ENCODE peak calls at places on chromosomes 7 and 10, in eight cellular contexts. One of them, this sample, is unnamed.

GRCh38 chr7:69871213-69871885 is 273.1 kb downstream of the AUTS2 start:
- DNase-seq in tibial nerve: no peak
- DNase-seq in fibroblast of lung: peak; percentile 94
- DNase-seq in CD8-positive, alpha-beta memory T cell: no peak
- DNase-seq in PC-9: no peak
- DNase-seq in SJSA1: peak; percentile 10
- DNase-seq in MM.1S: no peak
- DNase-seq in WERI-Rb-1: no peak
- DNase-seq in this sample: no peak

GRCh38 chr10:87524296-87524695 is 19.6 kb downstream of the MINPP1 start:
- DNase-seq in tibial nerve: no peak
- DNase-seq in fibroblast of lung: no peak
- DNase-seq in CD8-positive, alpha-beta memory T cell: no peak
- DNase-seq in PC-9: no peak
- DNase-seq in SJSA1: no peak
- DNase-seq in MM.1S: no peak
- DNase-seq in WERI-Rb-1: no peak
- DNase-seq in this sample: no peak

GRCh38 chr10:30134546-30134945 is 75.2 kb upstream of the JCAD start:
- DNase-seq in tibial nerve: no peak
- DNase-seq in fibroblast of lung: no peak
- DNase-seq in CD8-positive, alpha-beta memory T cell: no peak
- DNase-seq in PC-9: no peak
- DNase-seq in SJSA1: no peak
- DNase-seq in MM.1S: no peak
- DNase-seq in WERI-Rb-1: no peak
- DNase-seq in this sample: no peak

GRCh38 chr7:96321670-96322372 is at the start of gene SLC25A13:
- DNase-seq in tibial nerve: peak; percentile 81
- DNase-seq in fibroblast of lung: peak; percentile 79
- DNase-seq in CD8-positive, alpha-beta memory T cell: peak; percentile 41
- DNase-seq in PC-9: peak; percentile 82
- DNase-seq in SJSA1: peak; percentile 86
- DNase-seq in MM.1S: peak; percentile 89
- DNase-seq in WERI-Rb-1: peak; percentile 92
- DNase-seq in this sample: peak; percentile 88

GRCh38 chr7:17176633-17177032 is 121.8 kb upstream of the AHR start:
- DNase-seq in tibial nerve: no peak
- DNase-seq in fibroblast of lung: no peak
- DNase-seq in CD8-positive, alpha-beta memory T cell: no peak
- DNase-seq in PC-9: no peak
- DNase-seq in SJSA1: no peak
- DNase-seq in MM.1S: no peak
- DNase-seq in WERI-Rb-1: no peak
- DNase-seq in this sample: no peak

GRCh38 chr7:157441023-157441399 is 104.2 kb downstream of the DNAJB6 start:
- DNase-seq in tibial nerve: no peak
- DNase-seq in fibroblast of lung: no peak
- DNase-seq in CD8-positive, alpha-beta memory T cell: no peak
- DNase-seq in PC-9: no peak
- DNase-seq in SJSA1: no peak
- DNase-seq in MM.1S: no peak
- DNase-seq in WERI-Rb-1: no peak
- DNase-seq in this sample: no peak

GRCh38 chr7:84245831-84246230 is 51.2 kb upstream of the SEMA3A start:
- DNase-seq in tibial nerve: no peak
- DNase-seq in fibroblast of lung: no peak
- DNase-seq in CD8-positive, alpha-beta memory T cell: no peak
- DNase-seq in PC-9: no peak
- DNase-seq in SJSA1: no peak
- DNase-seq in MM.1S: no peak
- DNase-seq in WERI-Rb-1: no peak
- DNase-seq in this sample: no peak

GRCh38 chr7:98992076-98992475 is 113.7 kb downstream of the TRRAP start:
- DNase-seq in tibial nerve: no peak
- DNase-seq in fibroblast of lung: no peak
- DNase-seq in CD8-positive, alpha-beta memory T cell: no peak
- DNase-seq in PC-9: no peak
- DNase-seq in SJSA1: no peak
- DNase-seq in MM.1S: no peak
- DNase-seq in WERI-Rb-1: no peak
- DNase-seq in this sample: no peak

GRCh38 chr7:41130596-41131236 is 572.2 kb downstream of the INHBA start:
- DNase-seq in tibial nerve: no peak
- DNase-seq in fibroblast of lung: no peak
- DNase-seq in CD8-positive, alpha-beta memory T cell: no peak
- DNase-seq in PC-9: no peak
- DNase-seq in SJSA1: no peak
- DNase-seq in MM.1S: no peak
- DNase-seq in WERI-Rb-1: no peak
- DNase-seq in this sample: no peak

GRCh38 chr7:88801046-88801445 is 5.5 kb upstream of the TEX47 start:
- DNase-seq in tibial nerve: no peak
- DNase-seq in fibroblast of lung: no peak
- DNase-seq in CD8-positive, alpha-beta memory T cell: no peak
- DNase-seq in PC-9: no peak
- DNase-seq in SJSA1: no peak
- DNase-seq in MM.1S: no peak
- DNase-seq in WERI-Rb-1: no peak
- DNase-seq in this sample: no peak

GRCh38 chr10:10730644-10731043 is 287.0 kb upstream of the CELF2 start:
- DNase-seq in tibial nerve: no peak
- DNase-seq in fibroblast of lung: no peak
- DNase-seq in CD8-positive, alpha-beta memory T cell: no peak
- DNase-seq in PC-9: no peak
- DNase-seq in SJSA1: no peak
- DNase-seq in MM.1S: no peak
- DNase-seq in WERI-Rb-1: no peak
- DNase-seq in this sample: no peak

GRCh38 chr10:86693721-86694369 is 25.5 kb downstream of the LDB3 start:
- DNase-seq in tibial nerve: peak; percentile 54
- DNase-seq in fibroblast of lung: peak; percentile 43
- DNase-seq in CD8-positive, alpha-beta memory T cell: peak; percentile 18
- DNase-seq in PC-9: no peak
- DNase-seq in SJSA1: peak; percentile 71
- DNase-seq in MM.1S: peak; percentile 25
- DNase-seq in WERI-Rb-1: peak; percentile 71
- DNase-seq in this sample: peak; percentile 62

DNA sequence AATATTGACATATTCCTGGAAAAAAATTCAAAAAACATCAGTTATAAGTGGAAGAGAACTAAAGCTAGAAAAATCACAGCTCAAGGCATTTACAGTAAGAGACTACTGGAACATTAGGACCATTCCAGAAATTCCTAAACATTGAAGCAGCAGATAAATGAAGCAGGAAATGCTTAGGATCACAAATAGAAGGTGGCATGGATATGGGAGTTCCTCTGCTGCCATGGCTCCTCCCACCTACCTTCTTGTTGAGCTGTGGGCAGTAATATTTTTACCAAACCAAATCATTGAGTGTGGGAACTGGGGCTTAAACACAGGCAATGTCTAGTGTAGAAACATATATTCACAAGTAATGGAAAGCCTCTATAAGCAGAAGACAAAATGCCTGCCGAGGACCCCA is 292.8 kb downstream of the ANKRD7 start:
- DNase-seq in tibial nerve: no peak
- DNase-seq in fibroblast of lung: peak; percentile 40
- DNase-seq in CD8-positive, alpha-beta memory T cell: no peak
- DNase-seq in PC-9: no peak
- DNase-seq in SJSA1: no peak
- DNase-seq in MM.1S: no peak
- DNase-seq in WERI-Rb-1: no peak
- DNase-seq in this sample: no peak
- H3K4me3 ChIP-seq in tibial nerve: no peak overlapping the region
- H3K4me3 ChIP-seq in fibroblast of lung: no peak overlapping the region
- H3K4me3 ChIP-seq in CD8-positive, alpha-beta memory T cell: no peak overlapping the region
- H3K4me3 ChIP-seq in PC-9: no peak overlapping the region
- H3K4me3 ChIP-seq in SJSA1: no peak overlapping the region
- H3K4me3 ChIP-seq in MM.1S: no peak overlapping the region
- H3K4me3 ChIP-seq in WERI-Rb-1: no peak overlapping the region
- H3K4me3 ChIP-seq in this sample: no peak overlapping the region

GRCh38 chr7:28731092-28731491 is 227.0 kb downstream of the TRIL start:
- DNase-seq in tibial nerve: no peak
- DNase-seq in fibroblast of lung: no peak
- DNase-seq in CD8-positive, alpha-beta memory T cell: no peak
- DNase-seq in PC-9: no peak
- DNase-seq in SJSA1: no peak
- DNase-seq in MM.1S: no peak
- DNase-seq in WERI-Rb-1: no peak
- DNase-seq in this sample: no peak

GRCh38 chr7:28732037-28732869 is 225.9 kb downstream of the TRIL start:
- DNase-seq in tibial nerve: peak; percentile 64
- DNase-seq in fibroblast of lung: peak; percentile 61
- DNase-seq in CD8-positive, alpha-beta memory T cell: no peak
- DNase-seq in PC-9: no peak
- DNase-seq in SJSA1: peak; percentile 30
- DNase-seq in MM.1S: no peak
- DNase-seq in WERI-Rb-1: no peak
- DNase-seq in this sample: peak; percentile 29

GRCh38 chr7:28726563-28726962 is 231.6 kb downstream of the TRIL start:
- DNase-seq in tibial nerve: no peak
- DNase-seq in fibroblast of lung: no peak
- DNase-seq in CD8-positive, alpha-beta memory T cell: no peak
- DNase-seq in PC-9: no peak
- DNase-seq in SJSA1: no peak
- DNase-seq in MM.1S: no peak
- DNase-seq in WERI-Rb-1: no peak
- DNase-seq in this sample: no peak

GRCh38 chr7:28729685-28730084 is 228.4 kb downstream of the TRIL start:
- DNase-seq in tibial nerve: no peak
- DNase-seq in fibroblast of lung: peak; percentile 59
- DNase-seq in CD8-positive, alpha-beta memory T cell: no peak
- DNase-seq in PC-9: no peak
- DNase-seq in SJSA1: no peak
- DNase-seq in MM.1S: no peak
- DNase-seq in WERI-Rb-1: no peak
- DNase-seq in this sample: no peak

DNA sequence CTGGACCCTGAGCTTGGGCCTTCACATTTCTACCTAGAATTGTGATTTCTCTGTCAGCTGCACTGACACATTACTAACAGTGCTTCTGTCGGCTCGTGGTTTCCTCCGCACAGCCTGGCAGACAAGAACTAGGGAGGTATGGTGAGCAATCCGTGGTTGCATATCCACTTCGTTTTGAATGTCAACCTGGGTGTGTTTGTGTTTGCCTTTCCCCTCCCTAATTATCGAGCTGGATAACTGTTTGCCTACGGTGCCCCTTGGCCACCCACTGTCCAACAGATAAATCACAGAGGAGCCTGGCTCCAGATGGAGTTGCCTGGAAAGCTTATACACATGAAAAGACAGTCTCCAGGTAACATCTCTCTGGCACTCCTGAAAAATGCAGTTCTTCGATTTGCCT is 228.9 kb downstream of the TRIL start:
- DNase-seq in tibial nerve: no peak
- DNase-seq in fibroblast of lung: peak; percentile 44
- DNase-seq in CD8-positive, alpha-beta memory T cell: no peak
- DNase-seq in PC-9: no peak
- DNase-seq in SJSA1: peak; percentile 21
- DNase-seq in MM.1S: no peak
- DNase-seq in WERI-Rb-1: no peak
- DNase-seq in this sample: no peak
- H3K27ac ChIP-seq in tibial nerve: peak overlapping the region; percentile 6
- H3K27ac ChIP-seq in fibroblast of lung: no peak overlapping the region
- H3K27ac ChIP-seq in CD8-positive, alpha-beta memory T cell: no peak overlapping the region
- H3K27ac ChIP-seq in PC-9: no peak overlapping the region
- H3K27ac ChIP-seq in SJSA1: no peak overlapping the region
- H3K27ac ChIP-seq in MM.1S: no peak overlapping the region
- H3K27ac ChIP-seq in WERI-Rb-1: no peak overlapping the region
- H3K27ac ChIP-seq in this sample: no peak overlapping the region

DNA sequence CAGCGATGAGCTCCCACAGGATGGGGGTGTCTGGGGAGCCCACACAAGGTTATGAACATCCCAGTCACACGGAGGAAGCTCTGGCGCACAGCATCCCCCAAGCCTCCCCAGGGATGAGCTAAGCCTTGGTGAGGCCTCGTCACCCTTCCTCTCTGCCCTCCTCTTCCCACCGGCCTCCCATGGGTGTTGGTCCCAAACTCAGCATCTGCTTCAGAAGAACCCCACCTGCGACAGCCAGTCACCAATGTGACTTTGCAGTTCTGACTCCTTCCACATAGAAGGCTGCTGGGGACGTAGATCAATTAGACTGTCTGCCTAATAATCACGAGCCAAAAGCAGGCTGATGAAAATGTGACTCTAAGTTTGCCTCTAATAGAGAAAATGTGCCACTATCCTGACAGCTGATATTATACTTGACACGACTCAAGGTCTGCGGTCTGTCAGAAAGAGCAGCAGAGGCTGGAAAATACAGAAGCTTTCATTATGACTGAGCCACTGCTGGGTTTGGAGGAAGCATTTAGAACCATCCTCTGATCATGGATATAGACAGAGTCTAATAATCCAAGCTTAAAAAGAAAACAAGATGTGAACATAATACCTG is 116.0 kb upstream of the PFKP start:
- DNase-seq in tibial nerve: no peak
- DNase-seq in fibroblast of lung: no peak
- DNase-seq in CD8-positive, alpha-beta memory T cell: no peak
- DNase-seq in PC-9: no peak
- DNase-seq in SJSA1: no peak
- DNase-seq in MM.1S: no peak
- DNase-seq in WERI-Rb-1: no peak
- DNase-seq in this sample: no peak
- H3K4me3 ChIP-seq in tibial nerve: no peak overlapping the region
- H3K4me3 ChIP-seq in fibroblast of lung: no peak overlapping the region
- H3K4me3 ChIP-seq in CD8-positive, alpha-beta memory T cell: no peak overlapping the region
- H3K4me3 ChIP-seq in PC-9: no peak overlapping the region
- H3K4me3 ChIP-seq in SJSA1: no peak overlapping the region
- H3K4me3 ChIP-seq in MM.1S: no peak overlapping the region
- H3K4me3 ChIP-seq in WERI-Rb-1: no peak overlapping the region
- H3K4me3 ChIP-seq in this sample: no peak overlapping the region

GRCh38 chr7:111012799-111013675 is 77.9 kb upstream of the LRRN3 start:
- DNase-seq in tibial nerve: no peak
- DNase-seq in fibroblast of lung: no peak
- DNase-seq in CD8-positive, alpha-beta memory T cell: no peak
- DNase-seq in PC-9: no peak
- DNase-seq in SJSA1: no peak
- DNase-seq in MM.1S: peak; percentile 76
- DNase-seq in WERI-Rb-1: no peak
- DNase-seq in this sample: no peak
- H3K27ac ChIP-seq in tibial nerve: no peak overlapping the region
- H3K27ac ChIP-seq in fibroblast of lung: no peak overlapping the region
- H3K27ac ChIP-seq in CD8-positive, alpha-beta memory T cell: no peak overlapping the region
- H3K27ac ChIP-seq in PC-9: no peak overlapping the region
- H3K27ac ChIP-seq in SJSA1: no peak overlapping the region
- H3K27ac ChIP-seq in MM.1S: peak overlapping the region; percentile 42
- H3K27ac ChIP-seq in WERI-Rb-1: no peak overlapping the region
- H3K27ac ChIP-seq in this sample: no peak overlapping the region

DNA sequence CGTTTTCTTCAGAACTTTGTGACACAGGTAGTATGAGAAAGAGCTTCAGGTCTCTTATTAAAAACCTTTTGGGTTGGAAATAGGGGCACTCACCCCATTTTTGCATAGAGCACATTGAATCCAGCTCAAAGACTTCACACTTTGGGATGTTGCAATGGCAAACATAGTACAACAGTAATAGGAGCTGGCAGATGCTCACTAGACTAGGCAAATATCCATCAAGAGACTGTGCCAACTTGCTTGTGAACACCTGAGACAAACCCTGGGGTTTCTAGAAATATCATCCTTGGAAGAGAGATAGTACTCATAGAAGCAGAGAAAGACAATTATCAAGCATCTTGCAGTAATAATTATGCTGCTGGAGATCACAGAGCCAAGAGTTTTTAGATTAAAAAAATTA is 280.0 kb downstream of the CACNA2D1 start:
- DNase-seq in tibial nerve: no peak
- DNase-seq in fibroblast of lung: no peak
- DNase-seq in CD8-positive, alpha-beta memory T cell: no peak
- DNase-seq in PC-9: no peak
- DNase-seq in SJSA1: no peak
- DNase-seq in MM.1S: no peak
- DNase-seq in WERI-Rb-1: no peak
- DNase-seq in this sample: no peak
- H3K4me3 ChIP-seq in tibial nerve: no peak overlapping the region
- H3K4me3 ChIP-seq in fibroblast of lung: no peak overlapping the region
- H3K4me3 ChIP-seq in CD8-positive, alpha-beta memory T cell: no peak overlapping the region
- H3K4me3 ChIP-seq in PC-9: no peak overlapping the region
- H3K4me3 ChIP-seq in SJSA1: no peak overlapping the region
- H3K4me3 ChIP-seq in MM.1S: no peak overlapping the region
- H3K4me3 ChIP-seq in WERI-Rb-1: no peak overlapping the region
- H3K4me3 ChIP-seq in this sample: no peak overlapping the region

This sample was measured in uterus.